ENCODE peak calls at places on chromosomes 11 and 22, in five cellular contexts. D is GM23338, T is HepG2, F is GM12878, I is K562. H is an unnamed sample.
A peak's percentile ranks its signal among the peaks of the same experiment; 100 is the strongest.

GRCh38 chr22:31566484-31566883 is 70.1 kb downstream of the SFI1 start:
- DNase-seq in D (no peak), T (no peak), F (no peak), I (no peak), H (no peak)

GRCh38 chr11:85889676-85890579 is 34.7 kb downstream of the CCDC83 start:
- DNase-seq in F (no peak), T (peak; percentile 13), D (no peak), I (peak; percentile 9), H (peak; percentile 53)

GRCh38 chr11:117915672-117916235 is 13.4 kb downstream of the TMPRSS13 start:
- DNase-seq in I (no peak), F (no peak), D (no peak), T (no peak), H (no peak)

GRCh38 chr22:48756146-48757111 is 1071.2 kb downstream of the BRD1 start:
- DNase-seq in T (no peak), F (no peak), I (no peak), D (no peak), H (no peak)

GRCh38 chr22:36741968-36742367 is 34.0 kb downstream of the IFT27 start:
- DNase-seq in D (no peak), F (no peak), T (no peak), I (no peak), H (no peak)

GRCh38 chr11:88522624-88523361 is 185.3 kb upstream of the CTSC start:
- DNase-seq in D (no peak), T (no peak), F (no peak), I (no peak), H (no peak)

GRCh38 chr11:131969261-131969660 is 598.8 kb downstream of the NTM start:
- DNase-seq in F (no peak), T (no peak), D (no peak), I (no peak), H (no peak)

GRCh38 chr11:1568451-1568911 is 3.6 kb downstream of the DUSP8 start:
- DNase-seq in D (peak; percentile 91), T (no peak), I (no peak), F (no peak), H (no peak)

GRCh38 chr11:133191931-133192330 is 340.4 kb downstream of the OPCML start:
- DNase-seq in D (no peak), F (no peak), I (no peak), T (no peak), H (no peak)

GRCh38 chr11:81915045-81915444 is 818.6 kb downstream of the FAM181B start:
- DNase-seq in D (no peak), F (no peak), T (peak; percentile 6), I (no peak), H (no peak)

GRCh38 chr11:78417175-78417887 is at the start of gene GAB2:
- DNase-seq in T (no peak), I (no peak), D (no peak), F (no peak), H (no peak)

GRCh38 chr11:95977534-95978174 is 53.7 kb upstream of the MTMR2 start:
- DNase-seq in I (no peak), T (peak; percentile 63), D (no peak), F (no peak), H (peak; percentile 86)

GRCh38 chr11:130504317-130504716 is 55.9 kb downstream of the ADAMTS15 start:
- DNase-seq in D (no peak), I (no peak), T (no peak), F (no peak), H (no peak)

GRCh38 chr11:109815529-109816105 is 277.6 kb upstream of the ZC3H12C start:
- DNase-seq in F (no peak), D (no peak), I (no peak), T (no peak), H (no peak)

GRCh38 chr22:18063311-18063710 is 14.5 kb upstream of the PEX26 start:
- DNase-seq in D (no peak), F (no peak), T (no peak), I (no peak), H (no peak)

GRCh38 chr11:783581-784015 is 6.3 kb downstream of the CEND1 start:
- DNase-seq in T (no peak), F (no peak), I (peak; percentile 63), D (peak; percentile 98), H (no peak)

GRCh38 chr11:35393093-35393492 is 26.3 kb downstream of the SLC1A2 start:
- DNase-seq in F (no peak), I (no peak), D (no peak), T (no peak), H (no peak)

GRCh38 chr22:19292262-19293230 is 1.0 kb upstream of the CLTCL1 start:
- DNase-seq in F (no peak), D (no peak), I (no peak), T (no peak), H (no peak)

GRCh38 chr11:43972366-43972765 is 29.9 kb downstream of the C11orf96 start:
- DNase-seq in T (no peak), D (no peak), I (no peak), F (no peak), H (no peak)

GRCh38 chr11:77654770-77655434 is 17.3 kb upstream of the CLNS1A start:
- DNase-seq in D (no peak), I (peak; percentile 61), T (no peak), F (no peak), H (no peak)

GRCh38 chr11:66106786-66107599 is 36.9 kb downstream of the PACS1 start:
- DNase-seq in T (peak; percentile 42), D (peak; percentile 23), F (no peak), I (no peak), H (no peak)

GRCh38 chr22:45073064-45073463 is 63.3 kb upstream of the PHF21B start:
- DNase-seq in F (no peak), T (no peak), I (no peak), D (no peak), H (no peak)

GRCh38 chr11:22192642-22193347 is at the start of gene ANO5:
- DNase-seq in T (no peak), F (no peak), I (peak; percentile 42), D (peak; percentile 81), H (peak; percentile 73)

GRCh38 chr11:2920343-2920742 is 8.9 kb downstream of the PHLDA2 start:
- DNase-seq in F (no peak), T (no peak), I (no peak), D (no peak), H (no peak)

GRCh38 chr11:2122222-2122906 is 16.8 kb downstream of the IGF2 start:
- DNase-seq in I (no peak), D (no peak), F (no peak), T (peak; percentile 31), H (no peak)

GRCh38 chr11:57475671-57476222 is 15.4 kb downstream of the RTN4RL2 start:
- DNase-seq in T (no peak), F (no peak), D (no peak), I (no peak), H (no peak)

GRCh38 chr11:117438371-117439000 is 110.8 kb downstream of the CEP164 start:
- DNase-seq in F (no peak), D (no peak), T (no peak), I (peak; percentile 35), H (no peak)

GRCh38 chr11:86559311-86559945 is 113.0 kb downstream of the ME3 start:
- DNase-seq in I (no peak), D (no peak), F (no peak), T (no peak), H (no peak)

GRCh38 chr22:39952347-39952746 is 7.8 kb upstream of the TMA7B start:
- DNase-seq in F (no peak), T (no peak), D (no peak), I (no peak), H (no peak)

GRCh38 chr11:125275905-125276634 is 111.5 kb downstream of the PKNOX2 start:
- DNase-seq in F (no peak), T (no peak), D (no peak), I (no peak), H (no peak)

GRCh38 chr11:103241574-103241973 is 132.3 kb downstream of the DYNC2H1 start:
- DNase-seq in I (no peak), D (no peak), T (no peak), F (no peak), H (no peak)

GRCh38 chr11:123653405-123653996 is 923 bp downstream of the SCN3B start:
- DNase-seq in I (no peak), F (no peak), T (no peak), D (no peak), H (peak; percentile 7)
- TF ChIP-seq JUNB in I (no peak), F (no peak), T (no peak), D (no peak), H (no peak)

GRCh38 chr11:114095899-114096298 is 36.4 kb downstream of the ZBTB16 start:
- DNase-seq in D (no peak), T (no peak), F (no peak), I (no peak), H (no peak)

GRCh38 chr11:114094516-114094915 is 35.0 kb downstream of the ZBTB16 start:
- DNase-seq in T (no peak), I (no peak), F (no peak), D (no peak), H (no peak)

GRCh38 chr11:114098927-114099326 is 39.4 kb downstream of the ZBTB16 start:
- DNase-seq in D (no peak), F (no peak), T (peak; percentile 32), I (no peak), H (no peak)

GRCh38 chr11:114102993-114103896 is 43.7 kb downstream of the ZBTB16 start:
- DNase-seq in I (no peak), F (no peak), T (peak; percentile 5), D (no peak), H (no peak)

GRCh38 chr11:114099392-114100178 is 40.1 kb downstream of the ZBTB16 start:
- DNase-seq in T (no peak), D (no peak), I (no peak), F (no peak), H (no peak)
- TF ChIP-seq JUNB in T (no peak), D (no peak), I (no peak), F (no peak), H (no peak)

GRCh38 chr11:93143800-93144199 is 54.0 kb downstream of the SLC36A4 start:
- DNase-seq in D (no peak), T (no peak), F (no peak), I (no peak), H (no peak)

GRCh38 chr11:93145381-93145780 is 52.4 kb downstream of the SLC36A4 start:
- DNase-seq in I (no peak), D (no peak), F (no peak), T (no peak), H (no peak)

DNA sequence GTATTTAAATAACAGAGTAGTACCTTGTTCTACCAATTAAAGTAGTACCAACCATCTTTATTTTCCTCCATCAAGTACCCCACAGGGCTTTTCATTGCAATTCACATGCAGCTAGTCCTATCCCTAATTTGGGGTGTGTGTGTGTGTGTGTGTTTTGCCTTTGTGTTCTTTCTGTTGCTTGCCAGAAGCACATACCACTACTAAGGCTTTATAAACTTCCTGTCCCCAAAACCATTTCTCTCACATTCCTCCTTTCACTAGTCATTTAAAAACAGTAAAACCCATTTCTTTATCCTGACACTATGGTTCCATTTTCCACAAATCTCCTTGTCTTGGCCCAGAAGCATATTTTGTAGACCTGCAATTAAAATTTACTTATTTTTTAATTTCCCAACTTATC is 54.6 kb downstream of the SLC36A4 start:
- DNase-seq in D (no peak), I (no peak), F (no peak), T (no peak), H (no peak)
- TF ChIP-seq JUNB in D (no peak), I (no peak), F (no peak), T (no peak), H (no peak)

GRCh38 chr11:116267146-116267545 is 505.6 kb downstream of the BUD13 start:
- DNase-seq in D (no peak), F (no peak), I (no peak), T (no peak), H (no peak)
- TF ChIP-seq JUNB in D (no peak), F (no peak), I (no peak), T (no peak), H (no peak)

H was measured in A549.